ENCODE peak calls at places on chromosome 17, in nine cellular contexts. C is spleen; G is EH; J is WTC11; F is GM13977; B is effector memory CD8-positive, alpha-beta T cell; H is A549; V is lower leg skin; T is NCI-H1930. I is an unnamed sample.

GRCh38 chr17:2947996-2948550 is 115.3 kb downstream of the OR1D5 start:
- DNase-seq in J (no peak), V (no peak), H (no peak), T (no peak), B (no peak), F (no peak), G (no peak), C (peak), I (no peak)

GRCh38 chr17:34377078-34377823 is 14.2 kb upstream of the CCL1 start:
- DNase-seq in G (no peak), B (no peak), C (no peak), H (no peak), J (no peak), F (peak), T (no peak), V (no peak), I (peak)

GRCh38 chr17:50059759-50060273 is 3.9 kb downstream of the ITGA3 start:
- DNase-seq in V (no peak), H (no peak), T (no peak), F (no peak), G (peak), C (peak), B (no peak), J (no peak), I (no peak)

GRCh38 chr17:63542942-63543821 is 7.1 kb upstream of the DCAF7 start:
- DNase-seq in B (no peak), C (no peak), F (no peak), H (no peak), J (peak), G (no peak), T (no peak), V (no peak), I (no peak)

GRCh38 chr17:38464723-38465419 is 36.6 kb downstream of the ARHGAP23 start:
- DNase-seq in B (no peak), J (no peak), C (peak), T (no peak), V (peak), G (peak), F (peak), H (peak), I (peak)

GRCh38 chr17:11492511-11492910 is 105.8 kb upstream of the DNAH9 start:
- DNase-seq in G (no peak), F (no peak), V (no peak), B (no peak), C (no peak), H (no peak), J (no peak), T (no peak), I (no peak)

GRCh38 chr17:65783845-65784334 is 222.4 kb upstream of the AXIN2 start:
- DNase-seq in T (no peak), G (peak), C (no peak), V (no peak), F (no peak), J (no peak), B (no peak), H (peak), I (no peak)

GRCh38 chr17:56367381-56367780 is 214.1 kb downstream of the ANKFN1 start:
- DNase-seq in F (no peak), T (no peak), J (no peak), V (no peak), H (no peak), B (no peak), G (no peak), C (no peak), I (no peak)

GRCh38 chr17:12549499-12549901 is 116.2 kb upstream of the MYOCD start:
- DNase-seq in B (no peak), F (no peak), H (no peak), V (no peak), J (no peak), C (no peak), G (peak), T (no peak), I (no peak)

GRCh38 chr17:13320046-13320785 is 281.5 kb downstream of the HS3ST3A1 start:
- DNase-seq in T (no peak), H (no peak), J (no peak), F (no peak), C (no peak), V (no peak), B (no peak), G (no peak), I (no peak)

GRCh38 chr17:17416007-17416399 is 60.8 kb upstream of the MED9 start:
- DNase-seq in V (no peak), G (peak), J (peak), C (no peak), F (peak), H (peak), T (peak), B (no peak), I (peak)

GRCh38 chr17:55062921-55063320 is 94.4 kb downstream of the STXBP4 start:
- DNase-seq in B (no peak), C (no peak), F (no peak), T (no peak), H (peak), V (no peak), G (peak), J (no peak), I (no peak)

GRCh38 chr17:40487371-40488020 is 13.9 kb downstream of the TNS4 start:
- DNase-seq in H (no peak), J (no peak), C (no peak), B (no peak), T (no peak), V (no peak), G (no peak), F (no peak), I (no peak)

GRCh38 chr17:66944365-66945203 is 19.9 kb upstream of the CACNG4 start:
- DNase-seq in V (no peak), B (no peak), G (no peak), T (no peak), F (no peak), C (peak), H (no peak), J (no peak), I (peak)

GRCh38 chr17:61310611-61311010 is 89.0 kb upstream of the TBX2 start:
- DNase-seq in C (no peak), T (no peak), B (no peak), F (no peak), J (no peak), V (no peak), H (peak), G (peak), I (no peak)

GRCh38 chr17:71409712-71410111 is 711.1 kb upstream of the SOX9 start:
- DNase-seq in C (no peak), G (peak), V (no peak), H (peak), J (no peak), T (no peak), F (no peak), B (no peak), I (no peak)

GRCh38 chr17:2594657-2595085 is 1.2 kb downstream of the PAFAH1B1 start:
- DNase-seq in F (no peak), T (no peak), H (peak), C (no peak), V (no peak), B (peak), J (no peak), G (peak), I (peak)

GRCh38 chr17:38663125-38663751 is 11.5 kb downstream of the EPOP start:
- DNase-seq in V (no peak), H (peak), G (peak), C (peak), T (peak), B (no peak), J (peak), F (peak), I (peak)

GRCh38 chr17:40645291-40645690 is 2.3 kb downstream of the SMARCE1 start:
- DNase-seq in C (no peak), T (no peak), V (no peak), G (no peak), F (no peak), J (no peak), B (no peak), H (no peak), I (no peak)

GRCh38 chr17:19736071-19736470 is 12.0 kb downstream of the ALDH3A1 start:
- DNase-seq in T (no peak), V (no peak), J (no peak), B (no peak), G (no peak), F (no peak), C (no peak), H (no peak), I (no peak)

GRCh38 chr17:2695961-2696760 is 15.4 kb downstream of the CLUH start:
- DNase-seq in C (peak), V (peak), T (no peak), F (peak), B (no peak), J (peak), G (no peak), H (no peak), I (no peak)

GRCh38 chr17:68580236-68580903 is 20.8 kb downstream of the FAM20A start:
- DNase-seq in H (no peak), F (no peak), T (no peak), J (no peak), V (no peak), G (peak), C (no peak), B (no peak), I (peak)

GRCh38 chr17:69878661-69879060 is 196.4 kb upstream of the KCNJ16 start:
- DNase-seq in H (no peak), T (no peak), C (no peak), F (no peak), G (peak), B (no peak), V (no peak), J (no peak), I (no peak)

GRCh38 chr17:77287432-77288068 is 146.8 kb downstream of the SEC14L1 start:
- DNase-seq in F (no peak), B (no peak), G (peak), T (no peak), H (peak), C (no peak), V (no peak), J (peak), I (peak)

GRCh38 chr17:2241823-2242222 is 61.8 kb downstream of the SMG6 start:
- DNase-seq in C (no peak), V (no peak), B (no peak), T (no peak), H (no peak), G (peak), F (no peak), J (no peak), I (no peak)

GRCh38 chr17:31558748-31559646 is 167.5 kb downstream of the RAB11FIP4 start:
- DNase-seq in F (peak), J (peak), V (peak), G (peak), H (peak), C (peak), T (peak), B (peak), I (peak)